ENCODE peak calls at places on chromosomes 3 and 15, in seven cellular contexts. One of them, this sample, is unnamed.

GRCh38 chr15:58734859-58735258 is 14.6 kb downstream of the ADAM10 start:
- DNase-seq in H1: no peak
- DNase-seq in IMR-90: no peak
- DNase-seq in mesenchymal stem cell: no peak
- DNase-seq in neuronal stem cell: no peak
- DNase-seq in H9: no peak
- DNase-seq in mesendoderm: peak; percentile 65
- DNase-seq in this sample: peak; percentile 80

GRCh38 chr3:165185707-165186327 is 10.4 kb downstream of the SLITRK3 start:
- DNase-seq in mesendoderm: peak; percentile 75
- DNase-seq in neuronal stem cell: peak; percentile 67
- DNase-seq in H1: peak; percentile 53
- DNase-seq in IMR-90: peak; percentile 52
- DNase-seq in H9: peak; percentile 58
- DNase-seq in mesenchymal stem cell: peak; percentile 65
- DNase-seq in this sample: peak; percentile 72

GRCh38 chr3:120524171-120524923 is 71.8 kb upstream of the NDUFB4 start:
- DNase-seq in IMR-90: peak; percentile 55
- DNase-seq in mesendoderm: no peak
- DNase-seq in neuronal stem cell: no peak
- DNase-seq in mesenchymal stem cell: peak; percentile 52
- DNase-seq in H9: no peak
- DNase-seq in H1: no peak
- DNase-seq in this sample: no peak

GRCh38 chr3:40382617-40382979 is 4.4 kb upstream of the ENTPD3 start:
- DNase-seq in neuronal stem cell: no peak
- DNase-seq in IMR-90: no peak
- DNase-seq in mesendoderm: no peak
- DNase-seq in mesenchymal stem cell: peak; percentile 84
- DNase-seq in H1: no peak
- DNase-seq in H9: no peak
- DNase-seq in this sample: peak; percentile 96

GRCh38 chr3:194312743-194313281 is 38.3 kb downstream of the CPN2 start:
- DNase-seq in H9: no peak
- DNase-seq in mesendoderm: no peak
- DNase-seq in H1: no peak
- DNase-seq in mesenchymal stem cell: peak; percentile 84
- DNase-seq in neuronal stem cell: no peak
- DNase-seq in IMR-90: peak; percentile 49
- DNase-seq in this sample: no peak

GRCh38 chr15:101004500-101004899 is 85.3 kb downstream of the LRRK1 start:
- DNase-seq in mesendoderm: no peak
- DNase-seq in mesenchymal stem cell: no peak
- DNase-seq in neuronal stem cell: no peak
- DNase-seq in IMR-90: no peak
- DNase-seq in H9: peak; percentile 15
- DNase-seq in H1: peak; percentile 33
- DNase-seq in this sample: no peak

GRCh38 chr3:146655333-146655996 is 50.3 kb upstream of the PLSCR5 start:
- DNase-seq in H9: no peak
- DNase-seq in mesendoderm: no peak
- DNase-seq in H1: no peak
- DNase-seq in mesenchymal stem cell: no peak
- DNase-seq in IMR-90: no peak
- DNase-seq in neuronal stem cell: no peak
- DNase-seq in this sample: no peak

GRCh38 chr15:63347074-63347859 is 34.4 kb downstream of the CA12 start:
- DNase-seq in H9: no peak
- DNase-seq in H1: no peak
- DNase-seq in neuronal stem cell: no peak
- DNase-seq in mesendoderm: no peak
- DNase-seq in mesenchymal stem cell: no peak
- DNase-seq in IMR-90: peak; percentile 68
- DNase-seq in this sample: no peak

GRCh38 chr3:39290255-39290654 is 10.4 kb upstream of the CX3CR1 start:
- DNase-seq in mesendoderm: no peak
- DNase-seq in neuronal stem cell: no peak
- DNase-seq in H1: no peak
- DNase-seq in mesenchymal stem cell: peak; percentile 28
- DNase-seq in H9: no peak
- DNase-seq in IMR-90: no peak
- DNase-seq in this sample: no peak

GRCh38 chr3:36932979-36933378 is 11.9 kb downstream of the TRANK1 start:
- DNase-seq in H1: no peak
- DNase-seq in mesenchymal stem cell: peak; percentile 33
- DNase-seq in H9: no peak
- DNase-seq in IMR-90: peak; percentile 44
- DNase-seq in mesendoderm: peak; percentile 74
- DNase-seq in neuronal stem cell: no peak
- DNase-seq in this sample: no peak

GRCh38 chr3:52047295-52047960 is 8.9 kb downstream of the DUSP7 start:
- DNase-seq in H9: no peak
- DNase-seq in H1: no peak
- DNase-seq in mesendoderm: no peak
- DNase-seq in IMR-90: no peak
- DNase-seq in neuronal stem cell: no peak
- DNase-seq in mesenchymal stem cell: no peak
- DNase-seq in this sample: no peak

GRCh38 chr3:160801386-160802118 is 45.5 kb downstream of the PPM1L start:
- DNase-seq in H1: no peak
- DNase-seq in mesenchymal stem cell: peak; percentile 75
- DNase-seq in neuronal stem cell: no peak
- DNase-seq in mesendoderm: no peak
- DNase-seq in IMR-90: peak; percentile 0
- DNase-seq in H9: no peak
- DNase-seq in this sample: no peak

GRCh38 chr3:99731499-99731898 is 86.2 kb upstream of the CMSS1 start:
- DNase-seq in IMR-90: no peak
- DNase-seq in neuronal stem cell: no peak
- DNase-seq in mesenchymal stem cell: no peak
- DNase-seq in mesendoderm: no peak
- DNase-seq in H9: no peak
- DNase-seq in H1: no peak
- DNase-seq in this sample: no peak
- H2AK5ac ChIP-seq in IMR-90: no peak overlapping the region
- H2AK5ac ChIP-seq in neuronal stem cell: no peak overlapping the region
- H2AK5ac ChIP-seq in mesenchymal stem cell: no peak overlapping the region
- H2AK5ac ChIP-seq in mesendoderm: no peak overlapping the region
- H2AK5ac ChIP-seq in H9: no peak overlapping the region
- H2AK5ac ChIP-seq in H1: no peak overlapping the region
- H2AK5ac ChIP-seq in this sample: no peak overlapping the region

GRCh38 chr3:33152363-33153360 is 38.8 kb downstream of the CRTAP start:
- DNase-seq in H1: no peak
- DNase-seq in mesenchymal stem cell: no peak
- DNase-seq in mesendoderm: no peak
- DNase-seq in neuronal stem cell: no peak
- DNase-seq in IMR-90: no peak
- DNase-seq in H9: no peak
- DNase-seq in this sample: no peak

GRCh38 chr3:33145901-33146580 is 32.2 kb downstream of the CRTAP start:
- DNase-seq in neuronal stem cell: no peak
- DNase-seq in H9: no peak
- DNase-seq in mesenchymal stem cell: no peak
- DNase-seq in H1: no peak
- DNase-seq in mesendoderm: no peak
- DNase-seq in IMR-90: no peak
- DNase-seq in this sample: no peak

GRCh38 chr3:33145221-33145900 is 31.5 kb downstream of the CRTAP start:
- DNase-seq in neuronal stem cell: no peak
- DNase-seq in H1: no peak
- DNase-seq in H9: no peak
- DNase-seq in mesenchymal stem cell: no peak
- DNase-seq in mesendoderm: no peak
- DNase-seq in IMR-90: no peak
- DNase-seq in this sample: no peak

GRCh38 chr3:33144433-33144832 is 30.6 kb downstream of the CRTAP start:
- DNase-seq in mesenchymal stem cell: no peak
- DNase-seq in H9: peak; percentile 79
- DNase-seq in IMR-90: no peak
- DNase-seq in mesendoderm: peak; percentile 74
- DNase-seq in neuronal stem cell: no peak
- DNase-seq in H1: peak; percentile 81
- DNase-seq in this sample: no peak

GRCh38 chr3:33146791-33147445 is 33.1 kb downstream of the CRTAP start:
- DNase-seq in IMR-90: peak; percentile 61
- DNase-seq in H9: no peak
- DNase-seq in mesendoderm: no peak
- DNase-seq in neuronal stem cell: no peak
- DNase-seq in H1: no peak
- DNase-seq in mesenchymal stem cell: no peak
- DNase-seq in this sample: no peak
- H3K4ac ChIP-seq in IMR-90: no peak overlapping the region
- H3K4ac ChIP-seq in H9: no peak overlapping the region
- H3K4ac ChIP-seq in mesendoderm: no peak overlapping the region
- H3K4ac ChIP-seq in neuronal stem cell: no peak overlapping the region
- H3K4ac ChIP-seq in H1: no peak overlapping the region
- H3K4ac ChIP-seq in mesenchymal stem cell: no peak overlapping the region
- H3K4ac ChIP-seq in this sample: no peak overlapping the region

GRCh38 chr3:27607370-27607769 is 114.8 kb downstream of the EOMES start:
- DNase-seq in mesendoderm: peak; percentile 48
- DNase-seq in mesenchymal stem cell: no peak
- DNase-seq in H9: no peak
- DNase-seq in neuronal stem cell: no peak
- DNase-seq in H1: no peak
- DNase-seq in IMR-90: no peak
- DNase-seq in this sample: peak; percentile 4
- H2AK5ac ChIP-seq in mesendoderm: no peak overlapping the region
- H2AK5ac ChIP-seq in mesenchymal stem cell: no peak overlapping the region
- H2AK5ac ChIP-seq in H9: no peak overlapping the region
- H2AK5ac ChIP-seq in neuronal stem cell: no peak overlapping the region
- H2AK5ac ChIP-seq in H1: no peak overlapping the region
- H2AK5ac ChIP-seq in IMR-90: no peak overlapping the region
- H2AK5ac ChIP-seq in this sample: no peak overlapping the region

GRCh38 chr3:112687214-112687613 is 46.3 kb upstream of the CCDC80 start:
- DNase-seq in H9: no peak
- DNase-seq in mesenchymal stem cell: no peak
- DNase-seq in neuronal stem cell: no peak
- DNase-seq in IMR-90: no peak
- DNase-seq in H1: no peak
- DNase-seq in mesendoderm: no peak
- DNase-seq in this sample: no peak
- H3K4ac ChIP-seq in H9: no peak overlapping the region
- H3K4ac ChIP-seq in mesenchymal stem cell: no peak overlapping the region
- H3K4ac ChIP-seq in neuronal stem cell: no peak overlapping the region
- H3K4ac ChIP-seq in IMR-90: peak overlapping the region; percentile 62
- H3K4ac ChIP-seq in H1: no peak overlapping the region
- H3K4ac ChIP-seq in mesendoderm: no peak overlapping the region
- H3K4ac ChIP-seq in this sample: no peak overlapping the region

DNA sequence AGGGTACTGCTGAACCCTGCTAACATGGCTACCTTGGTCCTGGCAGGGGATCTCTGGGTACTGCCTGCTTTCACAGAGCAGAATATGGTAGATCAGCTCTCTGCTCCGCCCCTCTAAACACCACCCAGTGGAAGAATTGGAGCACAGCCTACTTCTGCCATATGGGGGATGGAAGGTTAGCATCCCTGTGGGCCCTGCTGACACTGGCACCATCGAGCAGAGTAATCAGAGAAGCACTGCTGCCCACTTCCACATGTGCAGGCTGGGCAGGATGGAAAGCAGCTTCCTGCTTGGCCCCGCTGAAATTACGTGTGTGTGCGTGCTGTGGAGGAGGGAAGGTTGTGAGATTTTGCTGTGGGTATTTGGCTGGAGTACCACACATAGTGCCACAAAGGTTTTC is 24.8 kb downstream of the CCR1 start:
- DNase-seq in neuronal stem cell: no peak
- DNase-seq in H1: no peak
- DNase-seq in mesenchymal stem cell: no peak
- DNase-seq in H9: no peak
- DNase-seq in mesendoderm: no peak
- DNase-seq in IMR-90: no peak
- DNase-seq in this sample: no peak
- H2AK5ac ChIP-seq in neuronal stem cell: peak overlapping the region; percentile 52
- H2AK5ac ChIP-seq in H1: no peak overlapping the region
- H2AK5ac ChIP-seq in mesenchymal stem cell: no peak overlapping the region
- H2AK5ac ChIP-seq in H9: no peak overlapping the region
- H2AK5ac ChIP-seq in mesendoderm: no peak overlapping the region
- H2AK5ac ChIP-seq in IMR-90: no peak overlapping the region
- H2AK5ac ChIP-seq in this sample: no peak overlapping the region

GRCh38 chr3:135197856-135198255 is 402.8 kb downstream of the EPHB1 start:
- DNase-seq in H9: no peak
- DNase-seq in neuronal stem cell: no peak
- DNase-seq in mesendoderm: no peak
- DNase-seq in IMR-90: no peak
- DNase-seq in mesenchymal stem cell: no peak
- DNase-seq in H1: no peak
- DNase-seq in this sample: no peak
- H3K4ac ChIP-seq in H9: no peak overlapping the region
- H3K4ac ChIP-seq in neuronal stem cell: no peak overlapping the region
- H3K4ac ChIP-seq in mesendoderm: no peak overlapping the region
- H3K4ac ChIP-seq in IMR-90: no peak overlapping the region
- H3K4ac ChIP-seq in mesenchymal stem cell: no peak overlapping the region
- H3K4ac ChIP-seq in H1: no peak overlapping the region
- H3K4ac ChIP-seq in this sample: no peak overlapping the region

DNA sequence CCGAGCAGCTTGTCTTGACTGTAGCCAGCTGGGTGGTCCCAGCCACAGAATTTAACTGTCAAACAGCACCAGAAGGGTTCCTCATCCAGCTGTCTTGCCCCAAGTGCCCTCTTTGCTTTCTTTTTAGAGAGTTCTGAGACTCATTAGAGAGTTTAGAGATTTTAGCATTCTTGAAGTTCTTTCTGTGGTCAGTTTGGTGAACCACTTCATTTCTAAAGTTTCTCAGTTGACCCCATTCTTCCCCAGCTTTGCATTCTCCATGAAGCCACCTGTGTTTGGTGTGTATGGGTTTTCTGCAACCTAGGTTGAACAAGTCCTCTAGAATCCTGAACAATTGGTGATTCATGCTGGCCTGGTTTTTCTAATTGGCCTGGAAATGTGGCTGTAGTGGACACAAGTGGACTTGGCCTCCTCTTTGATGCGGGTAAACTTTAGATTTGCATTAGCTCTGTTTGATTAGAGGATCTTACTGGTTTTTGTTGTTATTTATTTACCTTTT is 33.7 kb downstream of the FLNB start:
- DNase-seq in mesenchymal stem cell: peak; percentile 80
- DNase-seq in H9: no peak
- DNase-seq in neuronal stem cell: no peak
- DNase-seq in mesendoderm: no peak
- DNase-seq in IMR-90: peak; percentile 90
- DNase-seq in H1: no peak
- DNase-seq in this sample: peak; percentile 90
- H2AK5ac ChIP-seq in mesenchymal stem cell: peak overlapping the region; percentile 97
- H2AK5ac ChIP-seq in H9: no peak overlapping the region
- H2AK5ac ChIP-seq in neuronal stem cell: no peak overlapping the region
- H2AK5ac ChIP-seq in mesendoderm: no peak overlapping the region
- H2AK5ac ChIP-seq in IMR-90: peak overlapping the region; percentile 71
- H2AK5ac ChIP-seq in H1: no peak overlapping the region
- H2AK5ac ChIP-seq in this sample: no peak overlapping the region

DNA sequence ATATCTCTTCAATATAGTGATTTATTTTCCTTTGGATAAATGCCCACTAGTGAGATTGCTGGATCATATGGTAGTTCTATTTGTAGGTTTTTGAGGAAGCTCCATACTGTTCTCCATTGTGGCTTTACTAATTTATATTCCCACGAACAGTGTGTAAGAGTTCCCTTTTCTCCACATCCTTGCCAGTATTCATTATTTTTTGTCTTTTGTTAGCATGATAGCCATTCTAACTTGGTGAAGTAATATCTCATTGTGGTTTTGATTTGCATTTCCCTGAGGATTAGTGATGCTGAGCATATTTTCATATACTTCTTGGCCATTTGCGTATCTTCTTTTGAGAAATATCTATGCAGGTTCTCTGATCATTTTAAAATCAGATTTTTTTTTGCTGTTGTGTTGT is 113.4 kb upstream of the SMAD3 start:
- DNase-seq in mesendoderm: no peak
- DNase-seq in IMR-90: peak; percentile 42
- DNase-seq in neuronal stem cell: no peak
- DNase-seq in mesenchymal stem cell: no peak
- DNase-seq in H9: no peak
- DNase-seq in H1: no peak
- DNase-seq in this sample: no peak
- H3K4ac ChIP-seq in mesendoderm: no peak overlapping the region
- H3K4ac ChIP-seq in IMR-90: no peak overlapping the region
- H3K4ac ChIP-seq in neuronal stem cell: no peak overlapping the region
- H3K4ac ChIP-seq in mesenchymal stem cell: no peak overlapping the region
- H3K4ac ChIP-seq in H9: no peak overlapping the region
- H3K4ac ChIP-seq in H1: no peak overlapping the region
- H3K4ac ChIP-seq in this sample: no peak overlapping the region

This sample was measured in trophoblast cell.